ENCODE peak calls at places on chromosomes 12 and 14, in six cellular contexts. J, H, B, P, G and D are unnamed samples. For H3K36me3 and H3K27me3, the result is how much of the 10 kb centered on the place peaks cover.

GRCh38 chr12:47120736-47121135 is 41.0 kb upstream of the AMIGO2 start:
- DNase-seq in P (no peak), G (no peak), J (no peak), B (no peak), H (no peak), D (no peak)

GRCh38 chr12:21751517-21751916 is 23.0 kb downstream of the KCNJ8 start:
- DNase-seq in J (no peak), P (no peak), H (no peak), B (no peak), G (no peak), D (no peak)

GRCh38 chr12:49296836-49297694 is 2.1 kb downstream of the PRPH start:
- DNase-seq in B (no peak), P (peak), G (peak), J (no peak), H (peak), D (peak)

GRCh38 chr12:76706761-76707160 is 57.2 kb upstream of the ZDHHC17 start:
- DNase-seq in G (no peak), H (no peak), P (no peak), J (no peak), B (no peak), D (no peak)

GRCh38 chr12:110819150-110819549 is 27.6 kb upstream of the CCDC63 start:
- DNase-seq in J (no peak), H (no peak), P (no peak), B (no peak), G (no peak), D (no peak)

GRCh38 chr12:47770086-47770726 is 2.8 kb upstream of the SLC48A1 start:
- DNase-seq in H (no peak), B (no peak), G (no peak), P (no peak), J (no peak), D (no peak)

GRCh38 chr12:51383281-51383905 is 7.8 kb downstream of the GALNT6 start:
- DNase-seq in P (no peak), J (no peak), G (no peak), B (no peak), H (no peak), D (no peak)

GRCh38 chr14:105857223-105857815 is 330.9 kb downstream of the TMEM121 start:
- DNase-seq in B (no peak), J (no peak), G (peak), H (no peak), P (no peak), D (no peak)

GRCh38 chr12:124147579-124147978 is 147.3 kb upstream of the RFLNA start:
- DNase-seq in P (peak), J (no peak), B (no peak), G (no peak), H (no peak), D (no peak)

GRCh38 chr12:6998708-6999451 is 19.4 kb downstream of the LPCAT3 start:
- DNase-seq in B (no peak), J (no peak), P (no peak), G (no peak), H (no peak), D (no peak)
- H3K36me3 ChIP-seq in B (under half), J (under half), P (under half), G (under half), H (half or more), D (under half)

GRCh38 chr12:2046959-2047358 is 5.8 kb upstream of the CACNA1C start:
- DNase-seq in P (no peak), G (no peak), J (no peak), H (no peak), B (no peak), D (no peak)
- H3K27me3 ChIP-seq in P (under half), G (under half), J (under half), H (under half), B (under half), D (under half)

GRCh38 chr12:14193623-14194022 is 171.9 kb upstream of the ATF7IP start:
- DNase-seq in B (no peak), G (no peak), H (no peak), J (no peak), P (peak), D (no peak)
- H3K4me3 ChIP-seq in B (no peak), G (no peak), H (no peak), J (no peak), P (no peak), D (no peak)

GRCh38 chr14:52003324-52003723 is 14.0 kb downstream of the RTRAF start:
- DNase-seq in H (no peak), B (no peak), G (no peak), P (no peak), J (no peak), D (no peak)

GRCh38 chr14:52007211-52007610 is 17.9 kb downstream of the RTRAF start:
- DNase-seq in G (no peak), B (no peak), P (peak), H (no peak), J (no peak), D (no peak)

GRCh38 chr14:52007637-52008036 is 18.3 kb downstream of the RTRAF start:
- DNase-seq in G (no peak), B (no peak), P (no peak), H (no peak), J (no peak), D (no peak)

GRCh38 chr14:52006361-52006760 is 17.0 kb downstream of the RTRAF start:
- DNase-seq in G (no peak), H (no peak), J (no peak), B (no peak), P (no peak), D (no peak)

GRCh38 chr14:52005625-52006024 is 16.3 kb downstream of the RTRAF start:
- DNase-seq in H (no peak), B (no peak), G (no peak), P (no peak), J (no peak), D (no peak)
- H3K36me3 ChIP-seq in H (half or more), B (under half), G (under half), P (half or more), J (half or more), D (half or more)

DNA sequence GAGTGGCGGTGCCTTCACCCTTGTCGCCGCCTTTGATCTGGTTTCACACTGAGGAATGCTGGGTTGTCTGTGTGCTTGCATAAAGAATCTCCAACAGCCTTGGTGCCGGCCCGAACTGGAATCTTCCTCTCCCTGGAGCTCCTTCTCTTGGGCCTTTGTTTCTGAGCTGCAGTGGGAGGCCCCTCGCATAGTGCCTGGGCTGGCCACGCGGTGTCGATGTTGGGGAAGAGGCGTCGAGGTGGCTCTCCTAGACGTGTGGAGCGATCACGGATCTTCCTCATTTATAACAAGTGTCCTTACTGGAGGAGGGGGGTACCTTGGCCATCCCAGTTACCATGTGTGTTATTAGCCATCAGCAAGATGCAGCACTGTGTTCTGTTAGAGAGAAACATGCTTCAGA is 60.6 kb downstream of the ADGRD1 start:
- DNase-seq in H (no peak), P (no peak), B (no peak), G (no peak), J (no peak), D (no peak)
- H3K27me3 ChIP-seq in H (under half), P (under half), B (under half), G (under half), J (under half), D (under half)